ENCODE peak calls at places on chromosomes 16 and 17, in nine cellular contexts. C, R, O, T, K, H, W, X and F are unnamed samples.
A peak's percentile ranks its signal among the peaks of the same experiment; 100 is the strongest.

GRCh38 chr17:41928693-41929251 is 1.6 kb upstream of the ODAD4 start:
- DNase-seq in T (no peak), O (no peak), H (no peak), K (no peak), W (no peak), R (no peak), C (no peak), X (no peak), F (no peak)

GRCh38 chr17:66423436-66423922 is 121.1 kb downstream of the PRKCA start:
- DNase-seq in C (no peak), K (no peak), T (no peak), O (no peak), R (no peak), X (no peak), W (no peak), H (no peak), F (no peak)

GRCh38 chr17:77708936-77709335 is 249.6 kb upstream of the TNRC6C start:
- DNase-seq in K (no peak), R (no peak), H (no peak), O (no peak), C (no peak), X (no peak), W (no peak), T (no peak), F (peak; percentile 52)

GRCh38 chr17:8867361-8867981 is at the start of gene PIK3R6:
- DNase-seq in O (no peak), X (no peak), W (no peak), K (no peak), T (no peak), C (no peak), R (no peak), H (no peak), F (peak; percentile 70)

GRCh38 chr16:73714976-73715375 is 581.6 kb upstream of the PSMD7 start:
- DNase-seq in T (no peak), X (no peak), O (no peak), C (no peak), W (no peak), K (no peak), R (no peak), H (no peak), F (no peak)

GRCh38 chr16:19589771-19590302 is 34.3 kb downstream of the VPS35L start:
- DNase-seq in T (no peak), H (no peak), C (no peak), W (no peak), R (no peak), O (no peak), X (no peak), K (peak; percentile 84), F (no peak)

GRCh38 chr16:89536886-89537548 is 23.5 kb upstream of the RPL13 start:
- DNase-seq in O (no peak), R (no peak), C (no peak), H (no peak), X (no peak), W (no peak), K (no peak), T (no peak), F (no peak)

GRCh38 chr17:79298801-79299200 is 224.2 kb downstream of the ENGASE start:
- DNase-seq in T (no peak), H (no peak), O (no peak), R (no peak), W (no peak), K (no peak), X (no peak), C (no peak), F (no peak)

GRCh38 chr16:66058181-66058580 is 308.3 kb upstream of the CDH5 start:
- DNase-seq in C (no peak), H (no peak), W (no peak), T (no peak), R (no peak), O (no peak), X (no peak), K (peak; percentile 78), F (no peak)

GRCh38 chr17:35241520-35241919 is 1.4 kb upstream of the SLFN5 start:
- DNase-seq in H (no peak), T (peak; percentile 21), W (no peak), K (no peak), X (no peak), R (no peak), O (no peak), C (peak; percentile 47), F (no peak)

GRCh38 chr17:57991537-57991936 is 3.5 kb upstream of the VEZF1 start:
- DNase-seq in X (no peak), T (no peak), R (no peak), C (no peak), O (no peak), H (no peak), K (no peak), W (no peak), F (no peak)

GRCh38 chr17:57995076-57995956 is 7.3 kb upstream of the VEZF1 start:
- DNase-seq in C (peak; percentile 58), O (peak; percentile 71), H (peak; percentile 85), T (peak; percentile 48), R (peak; percentile 95), W (peak; percentile 61), K (peak; percentile 81), X (peak; percentile 66), F (no peak)

GRCh38 chr17:57997085-57997809 is 9.2 kb upstream of the VEZF1 start:
- DNase-seq in O (no peak), X (no peak), C (no peak), W (no peak), H (no peak), R (no peak), K (no peak), T (no peak), F (no peak)

GRCh38 chr17:57994436-57994835 is 6.4 kb upstream of the VEZF1 start:
- DNase-seq in X (no peak), R (no peak), T (no peak), O (no peak), C (no peak), H (no peak), K (no peak), W (no peak), F (no peak)

GRCh38 chr17:57993471-57994365 is 5.7 kb upstream of the VEZF1 start:
- DNase-seq in H (no peak), K (no peak), W (no peak), O (no peak), X (no peak), T (no peak), R (no peak), C (no peak), F (no peak)
- TF ChIP-seq POLR2A in H (no peak), K (no peak), W (no peak), O (no peak), X (no peak), T (no peak), R (no peak), C (no peak), F (no peak)

DNA sequence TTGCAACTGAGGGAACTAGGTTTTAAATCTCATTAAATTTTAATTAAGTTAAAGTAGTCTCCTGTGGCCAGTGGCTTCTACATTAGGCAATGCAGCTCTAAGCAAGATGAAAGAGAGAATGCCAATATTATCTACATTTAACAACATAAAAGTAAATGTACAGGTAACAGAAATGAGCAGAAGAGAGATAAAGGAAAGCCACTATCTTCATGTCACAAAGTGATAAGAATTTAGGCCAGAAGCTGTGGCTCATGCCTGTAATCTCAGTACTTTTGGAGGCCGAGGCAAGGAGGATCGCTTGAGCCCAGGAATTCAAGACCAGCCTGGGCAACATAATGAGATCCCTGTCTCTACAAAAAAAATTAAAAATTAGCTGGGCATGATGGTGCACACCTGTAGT is 11.1 kb upstream of the SPN start:
- DNase-seq in K (no peak), R (no peak), X (no peak), W (no peak), C (no peak), O (no peak), T (no peak), H (no peak), F (no peak)
- H3K4me1 ChIP-seq in K (no peaks in the 10 kb centered on the region), R (peaks cover under 1% of the 10 kb centered on the region), X (no peaks in the 10 kb centered on the region), W (no peaks in the 10 kb centered on the region), C (no peaks in the 10 kb centered on the region), O (no peaks in the 10 kb centered on the region), T (no peaks in the 10 kb centered on the region), H (no peaks in the 10 kb centered on the region), F (no peaks in the 10 kb centered on the region)

DNA sequence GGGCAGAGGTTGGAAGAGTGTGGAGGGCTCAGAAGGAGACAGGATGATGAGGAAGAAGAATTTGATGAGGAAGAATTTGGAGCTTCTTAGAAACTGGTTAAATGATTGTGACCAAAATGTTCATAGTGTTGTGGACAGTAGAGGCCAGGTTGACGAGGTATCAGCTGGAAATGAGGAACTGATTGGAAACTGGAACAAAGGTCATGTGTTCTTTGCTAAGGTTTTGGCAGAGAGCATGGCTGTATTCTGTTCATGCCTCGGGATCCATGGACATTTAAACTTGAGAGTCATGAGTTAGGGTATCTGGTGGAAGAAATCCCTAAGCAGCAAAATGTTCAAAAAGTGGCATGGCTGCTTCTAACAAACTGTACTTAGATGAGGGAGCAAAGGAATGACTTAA is 19.3 kb downstream of the CHMP6 start:
- DNase-seq in O (no peak), X (no peak), W (no peak), C (no peak), T (no peak), H (no peak), R (no peak), K (no peak), F (no peak)
- TF ChIP-seq POLR2A in O (no peak), X (no peak), W (no peak), C (no peak), T (no peak), H (no peak), R (no peak), K (no peak), F (no peak)

GRCh38 chr17:43349142-43349541 is 49.7 kb upstream of the ARL4D start:
- DNase-seq in O (no peak), R (no peak), H (no peak), C (no peak), X (no peak), W (no peak), K (no peak), T (no peak), F (no peak)

GRCh38 chr17:43353364-43353763 is 45.4 kb upstream of the ARL4D start:
- DNase-seq in C (no peak), X (no peak), T (no peak), W (no peak), K (no peak), H (no peak), O (no peak), R (no peak), F (no peak)

GRCh38 chr17:43351686-43352085 is 47.1 kb upstream of the ARL4D start:
- DNase-seq in K (no peak), R (no peak), W (no peak), X (no peak), O (no peak), C (no peak), H (no peak), T (no peak), F (no peak)

GRCh38 chr17:43352579-43352978 is 46.2 kb upstream of the ARL4D start:
- DNase-seq in O (no peak), X (no peak), T (no peak), R (no peak), K (no peak), H (no peak), W (no peak), C (no peak), F (no peak)

DNA sequence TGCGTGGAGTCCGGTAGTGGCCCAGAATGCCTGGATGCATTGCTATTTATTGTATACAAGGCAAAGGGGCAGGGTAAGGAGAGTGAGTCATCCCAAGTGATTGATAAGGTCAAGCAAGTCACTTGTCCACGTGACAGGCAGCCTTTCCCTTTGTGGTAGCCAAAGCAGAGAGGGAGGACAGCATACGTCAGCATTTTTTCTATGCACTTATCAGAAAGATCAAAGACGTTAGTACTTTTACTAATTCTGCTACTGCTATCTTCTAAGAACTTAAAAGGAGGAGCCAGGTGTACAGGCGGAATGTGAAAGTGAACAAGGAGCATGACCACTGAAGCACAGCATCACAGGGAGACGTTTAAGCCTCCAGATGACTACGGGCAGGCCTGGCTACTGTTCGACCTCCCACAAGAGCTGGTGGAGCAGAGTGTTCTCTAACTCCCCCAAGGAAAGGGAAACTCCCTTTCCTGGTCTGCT is 47.9 kb upstream of the ARL4D start:
- DNase-seq in O (no peak), T (no peak), H (peak; percentile 64), K (no peak), R (no peak), C (no peak), X (no peak), W (no peak), F (no peak)
- H3K4me1 ChIP-seq in O (no peaks in the 10 kb centered on the region), T (no peaks in the 10 kb centered on the region), H (no peaks in the 10 kb centered on the region), K (no peaks in the 10 kb centered on the region), R (no peaks in the 10 kb centered on the region), C (no peaks in the 10 kb centered on the region), X (no peaks in the 10 kb centered on the region), W (no peaks in the 10 kb centered on the region), F (no peaks in the 10 kb centered on the region)